ENCODE peak calls at places on chromosomes 3 and 15, in six cellular contexts. One of them, this sample, is unnamed.

GRCh38 chr15:58258501-58259274 is 120.5 kb downstream of the AQP9 start:
- DNase-seq in keratinocyte: peak
- DNase-seq in HFFc6: no peak
- DNase-seq in A549: no peak
- DNase-seq in cardiac muscle cell: no peak
- DNase-seq in uterus: no peak
- DNase-seq in this sample: no peak

GRCh38 chr15:76208786-76209424 is 102.4 kb downstream of the ETFA start:
- DNase-seq in keratinocyte: no peak
- DNase-seq in HFFc6: no peak
- DNase-seq in A549: no peak
- DNase-seq in cardiac muscle cell: no peak
- DNase-seq in uterus: no peak
- DNase-seq in this sample: no peak

GRCh38 chr15:48602358-48603122 is 43.0 kb downstream of the FBN1 start:
- DNase-seq in keratinocyte: no peak
- DNase-seq in HFFc6: peak
- DNase-seq in A549: no peak
- DNase-seq in cardiac muscle cell: no peak
- DNase-seq in uterus: no peak
- DNase-seq in this sample: no peak

GRCh38 chr3:179027326-179027900 is 44.2 kb downstream of the ZMAT3 start:
- DNase-seq in keratinocyte: no peak
- DNase-seq in HFFc6: no peak
- DNase-seq in A549: no peak
- DNase-seq in cardiac muscle cell: no peak
- DNase-seq in uterus: peak
- DNase-seq in this sample: no peak

GRCh38 chr3:187952849-187953248 is 201.1 kb upstream of the LPP start:
- DNase-seq in keratinocyte: peak
- DNase-seq in HFFc6: no peak
- DNase-seq in A549: no peak
- DNase-seq in cardiac muscle cell: no peak
- DNase-seq in uterus: no peak
- DNase-seq in this sample: no peak

GRCh38 chr3:163951397-163951987 is 1126.8 kb downstream of the SI start:
- DNase-seq in keratinocyte: no peak
- DNase-seq in HFFc6: no peak
- DNase-seq in A549: no peak
- DNase-seq in cardiac muscle cell: peak
- DNase-seq in uterus: no peak
- DNase-seq in this sample: no peak

GRCh38 chr3:177470200-177470941 is 273.1 kb upstream of the TBL1XR1 start:
- DNase-seq in keratinocyte: no peak
- DNase-seq in HFFc6: peak
- DNase-seq in A549: no peak
- DNase-seq in cardiac muscle cell: no peak
- DNase-seq in uterus: no peak
- DNase-seq in this sample: no peak

GRCh38 chr3:102060814-102061213 is 211.5 kb downstream of the NFKBIZ start:
- DNase-seq in keratinocyte: no peak
- DNase-seq in HFFc6: no peak
- DNase-seq in A549: peak
- DNase-seq in cardiac muscle cell: no peak
- DNase-seq in uterus: no peak
- DNase-seq in this sample: no peak

GRCh38 chr15:60390231-60390630 is 7.6 kb downstream of the ANXA2 start:
- DNase-seq in keratinocyte: peak
- DNase-seq in HFFc6: no peak
- DNase-seq in A549: no peak
- DNase-seq in cardiac muscle cell: no peak
- DNase-seq in uterus: no peak
- DNase-seq in this sample: no peak

GRCh38 chr3:126390751-126391150 is 4.0 kb upstream of the CFAP100 start:
- DNase-seq in keratinocyte: no peak
- DNase-seq in HFFc6: no peak
- DNase-seq in A549: no peak
- DNase-seq in cardiac muscle cell: no peak
- DNase-seq in uterus: no peak
- DNase-seq in this sample: peak

GRCh38 chr3:135528638-135529037 is 436.9 kb upstream of the PPP2R3A start:
- DNase-seq in keratinocyte: no peak
- DNase-seq in HFFc6: no peak
- DNase-seq in A549: no peak
- DNase-seq in cardiac muscle cell: no peak
- DNase-seq in uterus: no peak
- DNase-seq in this sample: no peak

GRCh38 chr15:77342767-77343166 is 77.1 kb downstream of the PEAK1 start:
- DNase-seq in keratinocyte: no peak
- DNase-seq in HFFc6: no peak
- DNase-seq in A549: no peak
- DNase-seq in cardiac muscle cell: no peak
- DNase-seq in uterus: no peak
- DNase-seq in this sample: no peak

GRCh38 chr15:93037341-93038063 is 51.5 kb downstream of the RGMA start:
- DNase-seq in keratinocyte: no peak
- DNase-seq in HFFc6: no peak
- DNase-seq in A549: no peak
- DNase-seq in cardiac muscle cell: peak
- DNase-seq in uterus: no peak
- DNase-seq in this sample: no peak

GRCh38 chr3:180180795-180181194 is 144.1 kb upstream of the PEX5L start:
- DNase-seq in keratinocyte: no peak
- DNase-seq in HFFc6: peak
- DNase-seq in A549: no peak
- DNase-seq in cardiac muscle cell: no peak
- DNase-seq in uterus: no peak
- DNase-seq in this sample: no peak

DNA sequence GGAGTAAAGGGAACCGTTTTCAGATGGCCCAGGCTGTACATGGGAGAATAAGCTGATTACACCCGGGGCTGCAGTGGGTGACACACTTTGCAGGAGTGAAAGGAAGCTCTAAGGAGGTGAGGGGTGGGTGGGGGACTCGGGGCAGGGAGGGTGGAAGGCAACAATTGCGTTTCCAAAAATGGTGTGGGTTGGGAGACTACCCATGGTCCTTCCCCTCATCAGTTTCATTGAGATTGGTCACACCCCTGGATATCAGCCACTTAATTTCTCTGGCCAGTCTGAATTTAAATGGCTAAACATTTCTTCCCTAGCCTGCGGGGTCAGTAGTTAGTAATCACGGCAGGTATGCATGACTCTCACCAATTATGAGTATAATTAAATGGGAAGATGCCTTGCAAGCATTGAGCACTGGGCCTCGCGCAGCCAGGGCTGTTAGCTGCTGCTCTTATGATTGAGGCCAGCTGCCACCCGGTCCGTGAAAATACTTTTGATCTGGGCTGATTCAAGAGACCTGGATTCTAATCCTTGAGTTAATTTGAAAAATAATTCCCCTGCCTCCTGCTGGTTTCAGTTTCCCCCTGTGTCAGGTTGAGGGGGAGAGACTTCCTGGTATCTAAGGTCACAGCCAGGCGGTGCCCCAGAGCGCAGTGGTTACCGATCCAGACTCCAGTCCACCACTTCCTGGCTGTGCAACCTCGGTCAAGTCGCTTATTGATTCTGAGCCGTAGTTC is 23.3 kb downstream of the SLC6A6 start:
- DNase-seq in keratinocyte: no peak
- DNase-seq in HFFc6: no peak
- DNase-seq in A549: no peak
- DNase-seq in cardiac muscle cell: no peak
- DNase-seq in uterus: no peak
- DNase-seq in this sample: no peak
- TF ChIP-seq CTCF in keratinocyte: no peak
- TF ChIP-seq CTCF in HFFc6: no peak
- TF ChIP-seq CTCF in A549: no peak
- TF ChIP-seq CTCF in cardiac muscle cell: no peak
- TF ChIP-seq CTCF in uterus: no peak
- TF ChIP-seq CTCF in this sample: no peak

GRCh38 chr15:68433551-68433950 is 1.6 kb upstream of the ITGA11 start:
- DNase-seq in keratinocyte: no peak
- DNase-seq in HFFc6: no peak
- DNase-seq in A549: no peak
- DNase-seq in cardiac muscle cell: no peak
- DNase-seq in uterus: peak
- DNase-seq in this sample: no peak

GRCh38 chr15:68436680-68437079 is 4.7 kb upstream of the ITGA11 start:
- DNase-seq in keratinocyte: no peak
- DNase-seq in HFFc6: no peak
- DNase-seq in A549: no peak
- DNase-seq in cardiac muscle cell: no peak
- DNase-seq in uterus: no peak
- DNase-seq in this sample: no peak

GRCh38 chr15:68432665-68433064 is 702 bp upstream of the ITGA11 start:
- DNase-seq in keratinocyte: no peak
- DNase-seq in HFFc6: no peak
- DNase-seq in A549: no peak
- DNase-seq in cardiac muscle cell: no peak
- DNase-seq in uterus: peak
- DNase-seq in this sample: no peak

GRCh38 chr15:68434021-68434420 is 2.1 kb upstream of the ITGA11 start:
- DNase-seq in keratinocyte: no peak
- DNase-seq in HFFc6: no peak
- DNase-seq in A549: no peak
- DNase-seq in cardiac muscle cell: no peak
- DNase-seq in uterus: no peak
- DNase-seq in this sample: no peak

DNA sequence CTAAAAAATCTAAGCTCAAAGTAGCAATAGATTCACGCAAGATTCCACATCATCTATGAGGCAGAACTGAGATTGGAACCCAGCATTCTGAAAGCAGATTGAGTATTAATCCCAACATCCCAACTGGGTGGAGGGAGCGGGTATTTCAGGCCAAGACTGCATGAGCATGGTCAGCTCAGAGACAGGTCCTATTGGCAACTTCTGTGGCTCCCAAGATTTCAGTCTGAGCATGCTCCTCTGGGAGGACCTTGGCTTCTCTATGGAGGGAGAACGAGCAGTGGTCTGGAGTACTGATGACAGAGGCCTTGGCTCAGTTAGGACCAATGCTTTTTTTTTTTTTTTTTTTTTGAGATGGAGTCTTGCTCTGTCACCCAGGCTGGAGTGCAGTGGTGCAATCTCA is 4.0 kb upstream of the ITGA11 start:
- DNase-seq in keratinocyte: no peak
- DNase-seq in HFFc6: no peak
- DNase-seq in A549: no peak
- DNase-seq in cardiac muscle cell: no peak
- DNase-seq in uterus: peak
- DNase-seq in this sample: no peak
- TF ChIP-seq CTCF in keratinocyte: no peak
- TF ChIP-seq CTCF in HFFc6: no peak
- TF ChIP-seq CTCF in A549: no peak
- TF ChIP-seq CTCF in cardiac muscle cell: no peak
- TF ChIP-seq CTCF in uterus: no peak
- TF ChIP-seq CTCF in this sample: no peak

DNA sequence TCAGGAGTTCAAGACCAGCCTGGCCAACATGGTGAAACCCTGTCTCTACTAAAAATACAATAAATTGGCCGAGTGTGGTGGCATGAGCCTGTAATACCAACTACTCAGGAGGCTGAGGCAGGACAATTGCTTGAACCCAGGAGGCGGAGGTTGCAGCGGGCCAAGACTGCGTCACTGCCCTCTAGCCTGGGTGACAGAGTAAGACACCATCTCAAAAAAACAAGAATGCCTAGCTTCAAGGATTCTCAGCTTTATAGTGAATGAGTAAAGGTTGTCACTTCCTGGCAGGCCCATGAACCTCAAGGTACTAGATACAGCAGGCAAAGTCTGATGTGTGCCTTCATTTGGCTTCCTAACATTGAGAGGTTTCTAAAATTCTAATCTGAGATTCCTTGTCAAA is 14.4 kb downstream of the THOC7 start:
- DNase-seq in keratinocyte: no peak
- DNase-seq in HFFc6: no peak
- DNase-seq in A549: no peak
- DNase-seq in cardiac muscle cell: no peak
- DNase-seq in uterus: no peak
- DNase-seq in this sample: no peak
- TF ChIP-seq CTCF in keratinocyte: no peak
- TF ChIP-seq CTCF in HFFc6: no peak
- TF ChIP-seq CTCF in A549: no peak
- TF ChIP-seq CTCF in cardiac muscle cell: no peak
- TF ChIP-seq CTCF in uterus: no peak
- TF ChIP-seq CTCF in this sample: no peak

DNA sequence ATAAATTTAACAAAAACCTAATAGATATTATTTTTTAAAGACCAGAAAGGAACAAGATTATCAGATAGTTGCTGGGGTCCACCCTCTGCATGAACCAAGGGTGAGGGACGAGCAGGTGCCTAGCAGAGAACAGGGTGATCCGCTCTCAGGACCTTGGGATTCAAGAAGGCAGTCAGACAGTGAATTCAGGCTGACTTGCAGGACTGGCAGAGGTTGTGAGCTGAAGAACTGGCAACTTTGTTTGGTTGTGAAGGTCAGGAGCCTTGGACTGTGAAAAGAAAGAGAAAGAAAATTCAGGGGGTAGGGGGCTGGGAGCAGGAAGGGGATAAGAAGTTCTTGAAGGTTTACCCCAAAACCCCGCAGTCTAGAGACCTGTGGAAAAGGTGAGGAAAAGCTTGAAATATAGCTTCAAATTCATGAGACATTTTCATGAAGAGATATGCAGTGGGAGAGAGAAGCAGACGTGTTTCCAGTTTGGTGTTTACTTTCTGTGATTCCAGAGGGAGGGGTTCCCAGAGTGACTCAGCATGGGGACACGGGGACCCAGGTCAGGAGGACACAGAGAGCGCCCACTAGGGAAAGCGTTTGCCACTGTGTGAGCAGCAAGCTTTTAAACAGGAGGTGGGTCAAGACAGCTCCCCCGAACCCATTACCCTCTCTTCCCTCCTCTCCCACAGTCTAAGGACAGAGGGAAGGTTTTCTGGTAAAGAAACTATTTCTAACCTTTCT is 217.2 kb upstream of the UMPS start:
- DNase-seq in keratinocyte: no peak
- DNase-seq in HFFc6: no peak
- DNase-seq in A549: peak
- DNase-seq in cardiac muscle cell: no peak
- DNase-seq in uterus: no peak
- DNase-seq in this sample: no peak
- TF ChIP-seq CTCF in keratinocyte: no peak
- TF ChIP-seq CTCF in HFFc6: no peak
- TF ChIP-seq CTCF in A549: peak
- TF ChIP-seq CTCF in cardiac muscle cell: no peak
- TF ChIP-seq CTCF in uterus: no peak
- TF ChIP-seq CTCF in this sample: no peak

This sample was measured in mesothelial cell of epicardium.